ENCODE peak calls at places on chromosomes 11 and 22, in ten cellular contexts. A is H1, N is stomach, P is tibial nerve, I is A549, L is sigmoid colon, R is ovary, C is transverse colon, M is K562, B is HepG2. Y is an unnamed sample.
A peak's percentile ranks its signal among the peaks of the same experiment; 100 is the strongest.

GRCh38 chr22:42688241-42688913 is 32.3 kb downstream of the A4GALT start:
- DNase-seq in A (no peak), N (peak; percentile 85), P (peak; percentile 86), I (peak; percentile 33), L (peak; percentile 98), R (peak; percentile 90), C (peak; percentile 78), M (peak; percentile 37), B (peak; percentile 57), Y (peak; percentile 98)

GRCh38 chr11:656866-657265 is 19.8 kb downstream of the DRD4 start:
- DNase-seq in A (no peak), N (no peak), P (no peak), I (no peak), L (no peak), R (no peak), C (no peak), M (no peak), B (no peak), Y (no peak)

GRCh38 chr22:31337178-31337577 is 9.0 kb downstream of the PATZ1 start:
- DNase-seq in A (no peak), N (peak; percentile 44), P (no peak), I (no peak), L (no peak), R (no peak), C (no peak), M (no peak), B (no peak), Y (no peak)

GRCh38 chr11:77823775-77824174 is 2.8 kb downstream of the AAMDC start:
- DNase-seq in A (no peak), N (no peak), P (no peak), I (no peak), L (no peak), R (no peak), C (no peak), M (no peak), B (peak; percentile 12), Y (no peak)

GRCh38 chr22:20044495-20045151 is 23.7 kb downstream of the TANGO2 start:
- DNase-seq in A (no peak), N (no peak), P (no peak), I (no peak), L (no peak), R (no peak), C (no peak), M (no peak), B (no peak), Y (no peak)

GRCh38 chr11:19628018-19628417 is 84.6 kb upstream of the NAV2 start:
- DNase-seq in A (no peak), N (no peak), P (peak; percentile 49), I (no peak), L (peak; percentile 97), R (peak; percentile 19), C (peak; percentile 47), M (no peak), B (no peak), Y (peak; percentile 95)

GRCh38 chr11:8567597-8568198 is 26.3 kb downstream of the STK33 start:
- DNase-seq in A (no peak), N (no peak), P (no peak), I (no peak), L (no peak), R (no peak), C (no peak), M (no peak), B (no peak), Y (no peak)

GRCh38 chr22:43275545-43275981 is 67.6 kb downstream of the SCUBE1 start:
- DNase-seq in A (peak; percentile 74), N (no peak), P (no peak), I (no peak), L (no peak), R (no peak), C (no peak), M (peak; percentile 40), B (peak; percentile 41), Y (no peak)

GRCh38 chr11:95469268-95469667 is 238.3 kb upstream of the SESN3 start:
- DNase-seq in A (no peak), N (no peak), P (no peak), I (no peak), L (no peak), R (no peak), C (no peak), M (no peak), B (no peak), Y (no peak)

GRCh38 chr22:29040385-29041275 is 21.0 kb downstream of the C22orf31 start:
- DNase-seq in A (no peak), N (peak; percentile 74), P (peak; percentile 39), I (no peak), L (peak; percentile 81), R (peak; percentile 70), C (peak; percentile 66), M (peak; percentile 45), B (peak; percentile 65), Y (no peak)

GRCh38 chr22:20080776-20081654 is 974 bp downstream of the DGCR8 start:
- DNase-seq in A (no peak), N (no peak), P (no peak), I (peak; percentile 5), L (no peak), R (no peak), C (peak; percentile 25), M (peak; percentile 74), B (peak; percentile 43), Y (no peak)

GRCh38 chr11:10688401-10688800 is 5.2 kb downstream of the IRAG1 start:
- DNase-seq in A (no peak), N (no peak), P (no peak), I (peak; percentile 18), L (no peak), R (no peak), C (no peak), M (peak; percentile 39), B (no peak), Y (no peak)

GRCh38 chr11:75077316-75077715 is 19.4 kb downstream of the OR2AT4 start:
- DNase-seq in A (no peak), N (no peak), P (no peak), I (no peak), L (no peak), R (no peak), C (no peak), M (no peak), B (no peak), Y (no peak)

GRCh38 chr22:46376908-46377565 is 41.5 kb downstream of the TRMU start:
- DNase-seq in A (no peak), N (no peak), P (no peak), I (no peak), L (no peak), R (no peak), C (no peak), M (no peak), B (peak; percentile 21), Y (no peak)

GRCh38 chr22:17131686-17132085 is 10.5 kb upstream of the TMEM121B start:
- DNase-seq in A (no peak), N (no peak), P (no peak), I (no peak), L (peak; percentile 28), R (no peak), C (no peak), M (no peak), B (no peak), Y (no peak)

DNA sequence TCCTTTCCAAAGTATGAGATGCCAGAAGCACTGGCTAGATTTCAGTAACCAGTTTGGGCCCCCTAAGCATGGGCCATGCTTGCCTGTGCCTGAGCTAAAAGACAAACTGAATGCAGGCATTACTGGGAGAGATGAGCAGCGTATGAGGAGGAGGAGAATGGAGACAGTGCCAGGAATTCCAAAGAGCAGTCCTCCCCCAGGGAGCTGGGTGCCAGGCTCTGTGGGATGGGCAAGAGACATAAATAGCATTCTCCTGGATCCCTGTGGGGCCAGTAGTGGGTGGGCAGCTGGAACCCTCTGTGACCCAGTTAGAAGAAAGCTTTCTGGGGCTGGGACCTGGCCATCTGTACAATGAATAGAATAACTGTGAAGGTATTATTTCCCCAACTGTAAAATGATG is 235.6 kb downstream of the KCNA4 start:
- DNase-seq in A (no peak), N (no peak), P (no peak), I (no peak), L (no peak), R (no peak), C (no peak), M (no peak), B (no peak), Y (no peak)
- H3K4me3 ChIP-seq in A (no peak overlapping the region), N (no peak overlapping the region), P (no peak overlapping the region), I (no peak overlapping the region), L (no peak overlapping the region), R (no peak overlapping the region), C (no peak overlapping the region), M (no peak overlapping the region), B (no peak overlapping the region), Y (no peak overlapping the region)

GRCh38 chr11:36427876-36428275 is 82.2 kb downstream of the TRAF6 start:
- DNase-seq in A (no peak), N (no peak), P (no peak), I (no peak), L (no peak), R (no peak), C (no peak), M (no peak), B (no peak), Y (no peak)

GRCh38 chr11:36433896-36434295 is 76.2 kb downstream of the TRAF6 start:
- DNase-seq in A (no peak), N (no peak), P (no peak), I (no peak), L (no peak), R (no peak), C (no peak), M (no peak), B (no peak), Y (no peak)

GRCh38 chr11:36432747-36433146 is 77.3 kb downstream of the TRAF6 start:
- DNase-seq in A (no peak), N (no peak), P (no peak), I (no peak), L (no peak), R (no peak), C (no peak), M (no peak), B (no peak), Y (no peak)

GRCh38 chr11:36432093-36432469 is 78.0 kb downstream of the TRAF6 start:
- DNase-seq in A (no peak), N (no peak), P (no peak), I (no peak), L (no peak), R (no peak), C (no peak), M (no peak), B (no peak), Y (no peak)

GRCh38 chr11:36431429-36432092 is 78.5 kb downstream of the TRAF6 start:
- DNase-seq in A (no peak), N (peak; percentile 27), P (no peak), I (peak; percentile 95), L (peak; percentile 90), R (peak; percentile 85), C (peak; percentile 57), M (peak; percentile 32), B (peak; percentile 39), Y (no peak)
- TF ChIP-seq CTCF in A (no peak), N (no peak), P (no peak), I (no peak), L (no peak), R (no peak), C (no peak), M (peak; percentile 35), B (no peak), Y (no peak)

GRCh38 chr11:101428918-101429317 is 154.9 kb downstream of the TRPC6 start:
- DNase-seq in A (no peak), N (no peak), P (no peak), I (no peak), L (no peak), R (no peak), C (no peak), M (no peak), B (peak; percentile 7), Y (no peak)
- TF ChIP-seq EP300 in A (no peak), N (no peak), P (no peak), I (no peak), L (no peak), R (no peak), C (no peak), M (no peak), B (no peak), Y (no peak)

GRCh38 chr11:44628730-44629361 is 63.4 kb downstream of the CD82 start:
- DNase-seq in A (peak; percentile 35), N (peak; percentile 20), P (no peak), I (no peak), L (peak; percentile 46), R (no peak), C (peak; percentile 5), M (no peak), B (no peak), Y (peak; percentile 81)
- H3K4me3 ChIP-seq in A (no peak overlapping the region), N (no peak overlapping the region), P (no peak overlapping the region), I (no peak overlapping the region), L (no peak overlapping the region), R (no peak overlapping the region), C (no peak overlapping the region), M (no peak overlapping the region), B (no peak overlapping the region), Y (no peak overlapping the region)